ENCODE peak calls at places on chromosomes 13 and 19, in four cellular contexts. L is HEK293T, M is HepG2, Y is HCT116. U is an unnamed sample.

GRCh38 chr13:44874176-44874575 is 115.1 kb downstream of the NUFIP1 start:
- DNase-seq in Y (no peak), M (no peak), L (no peak), U (no peak)

GRCh38 chr13:73245271-73245670 is 186.5 kb downstream of the KLF5 start:
- DNase-seq in L (no peak), Y (no peak), M (no peak), U (no peak)

GRCh38 chr19:23470873-23471555 is 75.7 kb upstream of the ZNF91 start:
- DNase-seq in Y (no peak), L (no peak), M (no peak), U (no peak)

GRCh38 chr13:30829145-30829544 is 76.9 kb upstream of the MEDAG start:
- DNase-seq in M (peak), Y (peak), L (no peak), U (no peak)

GRCh38 chr13:47929156-47929555 is 71.9 kb downstream of the SUCLA2 start:
- DNase-seq in M (no peak), L (no peak), Y (no peak), U (no peak)

GRCh38 chr13:27770809-27771208 is 21.5 kb upstream of the GSX1 start:
- DNase-seq in Y (peak), L (peak), M (peak), U (no peak)

GRCh38 chr13:99681695-99682094 is 180.4 kb downstream of the TM9SF2 start:
- DNase-seq in Y (no peak), M (no peak), L (no peak), U (no peak)

GRCh38 chr13:81929988-81930387 is 1589.1 kb upstream of the SPRY2 start:
- DNase-seq in M (peak), Y (no peak), L (peak), U (no peak)

GRCh38 chr19:19053508-19054314 is 10.1 kb upstream of the SLC25A42 start:
- DNase-seq in M (peak), L (peak), Y (peak), U (no peak)

GRCh38 chr19:49272204-49272603 is 52.8 kb downstream of the SLC6A16 start:
- DNase-seq in Y (peak), L (no peak), M (no peak), U (no peak)

GRCh38 chr19:58571575-58571947 is 1.6 kb downstream of the MZF1 start:
- DNase-seq in L (no peak), M (no peak), Y (no peak), U (no peak)

GRCh38 chr19:30111051-30111450 is 169.0 kb downstream of the URI1 start:
- DNase-seq in L (no peak), M (no peak), Y (no peak), U (no peak)

GRCh38 chr13:111062305-111062704 is 52.8 kb upstream of the ARHGEF7 start:
- DNase-seq in L (no peak), M (no peak), Y (no peak), U (no peak)

GRCh38 chr19:55372316-55373081 is 2.2 kb upstream of the IL11 start:
- DNase-seq in M (peak), Y (no peak), L (no peak), U (no peak)

GRCh38 chr19:5880196-5880595 is 9.9 kb upstream of the FUT5 start:
- DNase-seq in Y (no peak), L (no peak), M (no peak), U (no peak)

GRCh38 chr13:101726681-101727080 is 274.2 kb downstream of the ITGBL1 start:
- DNase-seq in M (no peak), L (no peak), Y (no peak), U (no peak)

GRCh38 chr13:91601273-91601672 is 202.9 kb downstream of the GPC5 start:
- DNase-seq in L (no peak), M (no peak), Y (no peak), U (no peak)

GRCh38 chr19:6891761-6892385 is 4.5 kb downstream of the ADGRE1 start:
- DNase-seq in M (no peak), Y (no peak), L (no peak), U (no peak)

GRCh38 chr13:114124486-114124885 is 7.9 kb downstream of the RASA3 start:
- DNase-seq in L (no peak), M (no peak), Y (no peak), U (no peak)

GRCh38 chr13:26605845-26606244 is 48.4 kb downstream of the WASF3 start:
- DNase-seq in L (peak), M (peak), Y (no peak), U (no peak)

GRCh38 chr13:66994097-66994496 is 236.0 kb downstream of the PCDH9 start:
- DNase-seq in M (peak), Y (no peak), L (peak), U (no peak)

GRCh38 chr13:99965329-99966000 is 6.1 kb downstream of the ZIC5 start:
- DNase-seq in M (no peak), Y (no peak), L (no peak), U (no peak)

DNA sequence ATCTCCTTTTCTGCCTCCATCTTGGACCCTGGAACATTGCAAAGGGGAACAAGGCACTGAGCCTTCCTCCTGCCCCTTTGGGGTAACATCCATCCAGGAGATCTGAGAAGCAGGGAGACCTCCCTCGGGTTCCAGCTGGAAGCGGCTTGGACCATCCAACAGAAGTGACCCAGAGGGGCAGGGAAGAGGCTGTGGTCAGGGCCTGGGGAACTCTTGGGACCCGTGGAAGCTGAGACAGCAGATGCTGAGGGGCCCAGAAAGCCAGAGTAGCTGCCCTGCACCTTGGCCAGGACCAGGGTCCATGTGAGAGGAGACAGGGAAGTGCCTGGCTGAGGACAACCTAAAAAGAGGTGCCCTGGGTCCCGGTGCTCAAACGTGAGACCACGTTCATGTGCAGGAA is 21.9 kb upstream of the KCTD15 start:
- DNase-seq in L (no peak), M (no peak), Y (no peak), U (no peak)
- TF ChIP-seq SP1 in L (no peak), M (no peak), Y (no peak), U (no peak)

GRCh38 chr13:104017317-104017716 is 951.1 kb upstream of the SLC10A2 start:
- DNase-seq in L (no peak), M (no peak), Y (no peak), U (no peak)
- TF ChIP-seq SP1 in L (no peak), M (no peak), Y (no peak), U (no peak)

DNA sequence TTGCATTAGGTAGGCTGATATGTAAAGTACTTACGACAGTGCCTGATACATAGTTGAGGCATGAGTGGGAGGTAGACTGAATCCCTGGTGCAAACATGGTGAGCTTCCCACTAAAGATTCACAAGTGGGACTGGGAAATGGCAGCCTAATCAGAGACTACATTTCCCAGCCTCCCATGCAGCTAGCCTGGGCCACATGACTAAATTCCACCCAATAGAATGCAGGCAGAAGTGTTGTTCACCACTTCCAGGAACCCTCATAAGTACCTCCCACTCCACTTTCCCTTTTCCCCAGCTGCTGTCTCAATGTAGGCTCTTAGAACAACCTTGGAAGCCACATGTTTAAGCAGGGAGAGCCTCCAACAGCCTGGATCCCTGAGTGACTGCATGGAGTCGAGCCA is 104.9 kb downstream of the CACNA1A start:
- DNase-seq in M (peak), Y (peak), L (peak), U (no peak)
- TF ChIP-seq SP1 in M (no peak), Y (no peak), L (no peak), U (no peak)

DNA sequence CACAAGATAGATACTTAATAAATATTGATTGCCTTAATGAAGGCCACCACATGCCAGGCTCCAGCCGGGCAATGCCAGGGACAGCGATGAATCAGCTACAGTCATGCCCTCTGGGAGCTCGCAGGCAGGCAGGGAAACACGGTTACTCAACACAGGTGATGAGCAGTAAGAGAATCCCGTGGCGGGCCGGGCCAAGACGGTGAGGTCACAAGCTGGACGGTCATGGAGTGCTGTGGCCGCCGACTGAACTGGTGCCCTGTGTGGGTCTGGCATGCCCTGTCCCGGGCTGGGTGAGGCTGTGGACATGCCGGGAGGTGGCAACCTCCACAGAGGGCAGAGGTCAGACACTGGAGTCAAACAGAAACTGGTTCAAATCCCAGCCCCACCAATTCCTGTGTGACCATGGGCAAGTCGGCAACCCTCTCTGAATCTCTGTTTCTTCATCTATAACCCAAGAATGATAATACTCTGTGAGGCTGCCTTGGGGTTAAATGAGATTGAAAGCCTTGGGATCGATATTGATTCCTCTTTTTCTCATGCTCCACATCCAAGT is 13.2 kb upstream of the PAK4 start:
- DNase-seq in M (no peak), Y (peak), L (no peak), U (no peak)
- TF ChIP-seq SP1 in M (no peak), Y (peak), L (no peak), U (no peak)

GRCh38 chr13:24741016-24741662 is 22.8 kb upstream of the RNF17 start:
- DNase-seq in M (peak), L (peak), Y (no peak), U (no peak)
- TF ChIP-seq SP1 in M (no peak), L (no peak), Y (no peak), U (no peak)

DNA sequence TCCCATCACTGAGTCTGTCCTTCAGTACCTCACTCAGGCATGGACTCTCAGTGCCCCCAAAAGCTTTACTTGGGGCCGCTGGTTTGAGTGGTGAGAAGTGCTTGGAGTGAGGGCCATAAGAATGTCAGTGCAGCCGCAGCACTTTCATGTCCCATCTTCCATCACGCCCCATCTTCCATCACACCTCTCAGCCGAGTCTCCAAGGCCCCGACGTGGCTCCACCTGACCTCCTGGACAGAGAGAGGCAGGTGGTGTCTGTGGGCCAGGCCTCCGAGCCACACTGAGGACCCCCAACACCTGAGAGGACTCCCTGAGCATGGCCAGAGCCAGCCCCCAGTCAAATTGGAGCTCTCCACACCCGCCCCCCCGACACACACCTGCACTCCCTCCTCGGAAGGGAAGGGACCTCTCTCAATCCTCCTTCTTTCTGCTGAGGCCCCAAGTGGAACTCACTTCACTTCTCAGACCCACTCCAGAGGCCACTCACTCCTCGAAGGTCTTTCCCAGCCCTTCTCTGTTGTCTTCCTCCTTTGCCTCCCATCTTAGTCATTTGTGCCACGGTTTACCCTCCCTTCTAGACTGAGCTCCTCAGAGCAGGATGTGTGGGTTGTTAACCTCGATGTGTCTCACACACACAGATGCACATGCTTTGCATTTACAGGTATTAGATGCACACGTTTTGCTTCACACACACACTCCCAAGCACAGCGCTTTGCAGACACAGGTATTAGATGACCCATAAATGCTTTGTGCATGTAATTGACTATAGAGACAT is 65.7 kb upstream of the ATP12A start:
- DNase-seq in M (no peak), Y (no peak), L (no peak), U (no peak)
- TF ChIP-seq SP1 in M (no peak), Y (no peak), L (no peak), U (no peak)

GRCh38 chr13:36069881-36070366 is 61.3 kb downstream of the DCLK1 start:
- DNase-seq in L (no peak), Y (no peak), M (no peak), U (no peak)
- TF ChIP-seq SP1 in L (no peak), Y (no peak), M (no peak), U (no peak)

DNA sequence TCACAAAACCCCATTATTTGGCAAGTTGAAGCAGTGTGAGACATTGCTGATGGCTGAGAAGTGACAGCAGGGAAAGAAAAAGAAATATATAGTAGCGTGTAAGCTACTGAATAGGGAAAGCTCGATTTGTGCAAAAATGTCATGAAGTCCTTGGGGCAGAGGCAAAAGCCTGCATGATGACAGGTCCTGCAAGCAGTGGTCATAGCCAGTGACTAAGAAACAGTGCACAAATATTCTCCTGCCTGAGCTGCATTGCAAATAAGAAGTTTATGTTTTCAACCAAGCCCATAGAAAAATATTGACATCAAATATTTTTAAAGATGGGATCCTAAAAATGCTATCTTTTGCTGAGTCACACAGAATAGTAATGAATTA is 270.0 kb downstream of the SLITRK6 start:
- DNase-seq in Y (no peak), M (no peak), L (no peak), U (no peak)
- TF ChIP-seq SP1 in Y (no peak), M (no peak), L (no peak), U (no peak)

GRCh38 chr13:80828759-80829158 is 487.8 kb upstream of the SPRY2 start:
- DNase-seq in Y (no peak), M (no peak), L (no peak), U (no peak)

GRCh38 chr13:80823472-80823871 is 482.5 kb upstream of the SPRY2 start:
- DNase-seq in M (no peak), L (no peak), Y (no peak), U (no peak)

GRCh38 chr13:80825276-80825675 is 484.4 kb upstream of the SPRY2 start:
- DNase-seq in Y (no peak), M (no peak), L (no peak), U (no peak)

GRCh38 chr13:80824231-80824630 is 483.3 kb upstream of the SPRY2 start:
- DNase-seq in Y (no peak), M (no peak), L (no peak), U (no peak)
- TF ChIP-seq SP1 in Y (no peak), M (no peak), L (no peak), U (no peak)

GRCh38 chr19:41649827-41650226 is 23.0 kb upstream of the CEACAM4 start:
- DNase-seq in L (no peak), M (no peak), Y (no peak), U (no peak)

GRCh38 chr19:41641879-41642485 is 15.1 kb upstream of the CEACAM4 start:
- DNase-seq in L (peak), M (peak), Y (peak), U (peak)

DNA sequence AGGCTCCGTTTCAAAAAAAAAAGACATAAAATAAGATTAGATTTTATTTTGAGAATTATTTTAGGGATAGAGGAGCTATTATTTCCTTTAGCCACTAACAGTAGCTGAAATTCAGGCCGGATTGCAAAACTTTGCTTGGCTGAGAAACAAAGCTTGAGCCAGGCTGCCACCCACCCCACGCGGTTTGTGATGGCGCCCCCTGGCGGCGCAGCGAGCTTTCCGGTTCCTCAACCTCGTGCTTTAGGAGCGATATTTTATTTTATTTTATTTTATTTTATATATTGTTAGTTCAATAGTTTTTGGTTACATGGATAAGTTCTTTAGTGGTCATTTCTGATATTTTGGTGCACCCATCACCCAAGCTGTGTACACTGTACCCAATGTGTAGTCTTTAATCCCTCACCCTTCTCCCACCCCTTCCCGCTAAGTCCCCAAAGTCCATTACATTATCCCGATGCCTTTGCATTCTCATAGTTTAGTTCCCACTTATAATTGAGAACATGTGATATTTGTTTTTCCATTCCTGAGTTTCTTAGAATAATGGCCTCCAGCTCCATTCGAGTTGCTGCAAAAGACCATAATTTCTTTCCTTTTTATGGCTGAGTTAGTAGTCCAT is 19.8 kb upstream of the CEACAM4 start:
- DNase-seq in Y (peak), M (no peak), L (peak), U (no peak)
- TF ChIP-seq SP1 in Y (no peak), M (no peak), L (no peak), U (no peak)

U was measured in GM12878.